ENCODE peak calls at places on chromosomes 7 and 10, in eight cellular contexts. Y, J, N, P, A, Q, G and T are unnamed samples.

GRCh38 chr7:148129023-148129422 is 461.5 kb upstream of the C7orf33 start:
- DNase-seq in Y (no peak), J (no peak), N (no peak), P (no peak), A (no peak), Q (no peak), G (no peak), T (no peak)

GRCh38 chr7:149621776-149622175 is 124.2 kb upstream of the ZNF746 start:
- DNase-seq in Y (no peak), J (no peak), N (no peak), P (no peak), A (no peak), Q (no peak), G (no peak), T (no peak)

GRCh38 chr10:80165173-80165572 is 32.6 kb downstream of the PLAC9 start:
- DNase-seq in Y (no peak), J (no peak), N (peak), P (no peak), A (no peak), Q (peak), G (no peak), T (no peak)

GRCh38 chr7:42046483-42046882 is 190.5 kb downstream of the GLI3 start:
- DNase-seq in Y (no peak), J (no peak), N (peak), P (no peak), A (no peak), Q (no peak), G (no peak), T (no peak)

GRCh38 chr7:35249537-35249907 is 4.4 kb downstream of the TBX20 start:
- DNase-seq in Y (no peak), J (no peak), N (no peak), P (no peak), A (peak), Q (peak), G (no peak), T (no peak)

GRCh38 chr10:124342821-124343170 is 75.9 kb downstream of the OAT start:
- DNase-seq in Y (no peak), J (no peak), N (no peak), P (no peak), A (no peak), Q (no peak), G (no peak), T (no peak)

GRCh38 chr10:72306215-72306760 is 32.6 kb downstream of the DDIT4 start:
- DNase-seq in Y (no peak), J (no peak), N (no peak), P (no peak), A (no peak), Q (no peak), G (no peak), T (no peak)

GRCh38 chr10:86960003-86960862 is 1.8 kb downstream of the SNCG start:
- DNase-seq in Y (peak), J (no peak), N (no peak), P (no peak), A (peak), Q (peak), G (peak), T (peak)

GRCh38 chr10:123972481-123973401 is 81.1 kb upstream of the CPXM2 start:
- DNase-seq in Y (no peak), J (no peak), N (no peak), P (no peak), A (no peak), Q (no peak), G (no peak), T (no peak)

GRCh38 chr10:130809761-130810515 is 501.6 kb downstream of the TCERG1L start:
- DNase-seq in Y (no peak), J (no peak), N (no peak), P (no peak), A (no peak), Q (no peak), G (no peak), T (no peak)

GRCh38 chr7:1666251-1666778 is 3.8 kb upstream of the ELFN1 start:
- DNase-seq in Y (no peak), J (no peak), N (no peak), P (no peak), A (no peak), Q (no peak), G (no peak), T (no peak)

GRCh38 chr7:1919539-1920265 is 249.6 kb downstream of the ELFN1 start:
- DNase-seq in Y (no peak), J (no peak), N (no peak), P (no peak), A (no peak), Q (no peak), G (no peak), T (no peak)

GRCh38 chr7:104933433-104934074 is 80.5 kb upstream of the KMT2E start:
- DNase-seq in Y (no peak), J (no peak), N (no peak), P (no peak), A (no peak), Q (no peak), G (no peak), T (no peak)